ENCODE peak calls at places on chromosomes 5 and 9, in six cellular contexts. K is naive thymus-derived CD4-positive, alpha-beta T cell; I is testis; Q is AG09319; B is ELR; T is stimulated activated CD4-positive, alpha-beta T cell treated with anti-CD3 and anti-CD28 coated beads, Interleukin-15, amount 100 ng/mL, for 24 hours. W is an unnamed sample.
A peak's percentile ranks its signal among the peaks of the same experiment; 100 is the strongest.

GRCh38 chr9:79776581-79776980 is 204.8 kb downstream of the TLE4 start:
- DNase-seq in K (no peak), I (no peak), Q (no peak), B (no peak), T (no peak), W (no peak)

GRCh38 chr5:1975898-1976765 is 93.4 kb upstream of the IRX4 start:
- DNase-seq in K (no peak), I (no peak), Q (no peak), B (no peak), T (no peak), W (no peak)

GRCh38 chr5:9363026-9363793 is 182.7 kb downstream of the SEMA5A start:
- DNase-seq in K (no peak), I (no peak), Q (no peak), B (no peak), T (no peak), W (no peak)

GRCh38 chr5:135308752-135309151 is 90.3 kb downstream of the MACROH2A1 start:
- DNase-seq in K (no peak), I (peak; percentile 9), Q (no peak), B (peak; percentile 90), T (no peak), W (no peak)

GRCh38 chr5:149760700-149761187 is 30.6 kb downstream of the PPARGC1B start:
- DNase-seq in K (no peak), I (no peak), Q (no peak), B (peak; percentile 8), T (no peak), W (no peak)

GRCh38 chr9:94806307-94806893 is 79.9 kb downstream of the AOPEP start:
- DNase-seq in K (no peak), I (no peak), Q (no peak), B (no peak), T (no peak), W (no peak)

GRCh38 chr9:111831371-111832108 is 36.8 kb upstream of the SHOC1 start:
- DNase-seq in K (no peak), I (no peak), Q (no peak), B (peak; percentile 10), T (no peak), W (no peak)

GRCh38 chr9:137544176-137544755 is 5.9 kb downstream of the PNPLA7 start:
- DNase-seq in K (no peak), I (no peak), Q (no peak), B (no peak), T (no peak), W (no peak)

GRCh38 chr9:105296889-105297288 is 52.4 kb downstream of the SLC44A1 start:
- DNase-seq in K (no peak), I (no peak), Q (peak; percentile 81), B (peak; percentile 94), T (no peak), W (no peak)

GRCh38 chr9:95225016-95225745 is 92.3 kb downstream of the FANCC start:
- DNase-seq in K (no peak), I (no peak), Q (no peak), B (no peak), T (no peak), W (no peak)

GRCh38 chr5:147565524-147565923 is 55.7 kb upstream of the DPYSL3 start:
- DNase-seq in K (no peak), I (no peak), Q (no peak), B (peak; percentile 78), T (no peak), W (no peak)

W was measured in frontal cortex.